ENCODE peak calls at places on chromosomes 7 and 10, in seven cellular contexts. O, K, V, Q, G, U and N are unnamed samples.

GRCh38 chr10:61750943-61751471 is 88.3 kb downstream of the CABCOCO1 start:
- DNase-seq in O (peak), K (peak), V (peak), Q (peak), G (peak), U (no peak), N (peak)

GRCh38 chr7:117892821-117893220 is 19.6 kb upstream of the CTTNBP2 start:
- DNase-seq in O (no peak), K (no peak), V (no peak), Q (no peak), G (no peak), U (no peak), N (no peak)

GRCh38 chr10:51950371-51950995 is 251.1 kb upstream of the CSTF2T start:
- DNase-seq in O (no peak), K (no peak), V (no peak), Q (no peak), G (no peak), U (no peak), N (no peak)

GRCh38 chr10:8054498-8055407 is at the start of gene GATA3:
- DNase-seq in O (peak), K (no peak), V (no peak), Q (peak), G (peak), U (no peak), N (peak)

GRCh38 chr10:78920011-78920410 is 148.8 kb upstream of the ZMIZ1 start:
- DNase-seq in O (no peak), K (no peak), V (no peak), Q (no peak), G (no peak), U (no peak), N (no peak)

GRCh38 chr10:133127291-133128125 is 32.5 kb upstream of the KNDC1 start:
- DNase-seq in O (no peak), K (peak), V (no peak), Q (no peak), G (no peak), U (no peak), N (peak)

GRCh38 chr10:8616166-8616565 is 561.7 kb downstream of the GATA3 start:
- DNase-seq in O (no peak), K (peak), V (no peak), Q (no peak), G (no peak), U (no peak), N (no peak)

GRCh38 chr7:44978511-44979366 is at the start of gene MYO1G:
- DNase-seq in O (peak), K (peak), V (no peak), Q (no peak), G (peak), U (no peak), N (peak)

GRCh38 chr10:116067825-116068224 is 205.2 kb downstream of the GFRA1 start:
- DNase-seq in O (no peak), K (no peak), V (no peak), Q (no peak), G (no peak), U (no peak), N (no peak)

GRCh38 chr10:72692897-72693598 is 1.1 kb downstream of the MCU start:
- DNase-seq in O (peak), K (peak), V (no peak), Q (peak), G (no peak), U (no peak), N (no peak)

GRCh38 chr10:89355373-89355772 is 22.5 kb upstream of the IFIT1B start:
- DNase-seq in O (peak), K (no peak), V (no peak), Q (peak), G (no peak), U (no peak), N (no peak)

GRCh38 chr7:106629521-106629920 is 31.4 kb downstream of the CCDC71L start:
- DNase-seq in O (no peak), K (no peak), V (no peak), Q (peak), G (no peak), U (no peak), N (no peak)

GRCh38 chr10:128641998-128642397 is 515.8 kb upstream of the MKI67 start:
- DNase-seq in O (no peak), K (no peak), V (peak), Q (no peak), G (no peak), U (no peak), N (no peak)

GRCh38 chr7:143437568-143437967 is 5.7 kb upstream of the TAS2R60 start:
- DNase-seq in O (no peak), K (no peak), V (no peak), Q (no peak), G (no peak), U (no peak), N (no peak)

GRCh38 chr10:119650062-119650461 is 1.1 kb upstream of the BAG3 start:
- DNase-seq in O (no peak), K (no peak), V (no peak), Q (no peak), G (no peak), U (no peak), N (no peak)